ENCODE peak calls at places on chromosomes 1 and 21, in nine cellular contexts. I is A549, T is upper lobe of left lung, Y is ovary, D is tibial nerve, S is transverse colon, W is stomach, B is sigmoid colon, Z is GM12878. K is an unnamed sample.

GRCh38 chr1:236009857-236010256 is 55.0 kb downstream of the NID1 start:
- DNase-seq in I (no peak), T (no peak), Y (no peak), D (no peak), S (no peak), W (no peak), B (no peak), Z (no peak), K (no peak)

GRCh38 chr1:239718997-239719628 is 332.7 kb downstream of the CHRM3 start:
- DNase-seq in I (no peak), T (no peak), Y (no peak), D (no peak), S (no peak), W (no peak), B (no peak), Z (no peak), K (no peak)

GRCh38 chr1:243495442-243496172 is 239.8 kb downstream of the SDCCAG8 start:
- DNase-seq in I (no peak), T (peak), Y (no peak), D (no peak), S (no peak), W (no peak), B (peak), Z (no peak), K (no peak)

GRCh38 chr1:243730499-243731150 is 119.4 kb downstream of the AKT3 start:
- DNase-seq in I (no peak), T (peak), Y (no peak), D (no peak), S (no peak), W (peak), B (peak), Z (no peak), K (no peak)

GRCh38 chr1:231397882-231398671 is 24.0 kb downstream of the EGLN1 start:
- DNase-seq in I (no peak), T (no peak), Y (no peak), D (no peak), S (no peak), W (no peak), B (no peak), Z (no peak), K (no peak)

GRCh38 chr1:204544321-204544720 is 28.1 kb downstream of the MDM4 start:
- DNase-seq in I (no peak), T (no peak), Y (no peak), D (no peak), S (no peak), W (no peak), B (no peak), Z (no peak), K (no peak)

GRCh38 chr21:29647353-29647781 is 292.4 kb downstream of the GRIK1 start:
- DNase-seq in I (no peak), T (no peak), Y (no peak), D (no peak), S (no peak), W (no peak), B (no peak), Z (no peak), K (no peak)

GRCh38 chr1:39544327-39544726 is 32.3 kb downstream of the PABPC4 start:
- DNase-seq in I (no peak), T (no peak), Y (no peak), D (no peak), S (no peak), W (no peak), B (no peak), Z (no peak), K (no peak)

GRCh38 chr1:189356206-189356605 is 1121.5 kb downstream of the BRINP3 start:
- DNase-seq in I (no peak), T (no peak), Y (no peak), D (no peak), S (no peak), W (no peak), B (no peak), Z (no peak), K (no peak)

GRCh38 chr1:58434181-58434580 is 112.3 kb downstream of the OMA1 start:
- DNase-seq in I (no peak), T (no peak), Y (no peak), D (no peak), S (no peak), W (no peak), B (no peak), Z (no peak), K (no peak)

GRCh38 chr1:184906771-184907170 is 67.5 kb downstream of the NIBAN1 start:
- DNase-seq in I (no peak), T (no peak), Y (no peak), D (no peak), S (no peak), W (no peak), B (no peak), Z (no peak), K (no peak)

GRCh38 chr1:160711528-160712311 is at the start of gene CD48:
- DNase-seq in I (no peak), T (no peak), Y (no peak), D (no peak), S (no peak), W (no peak), B (no peak), Z (no peak), K (no peak)

GRCh38 chr1:53636621-53637171 is 102.3 kb downstream of the GLIS1 start:
- DNase-seq in I (no peak), T (no peak), Y (no peak), D (no peak), S (no peak), W (peak), B (peak), Z (no peak), K (no peak)

GRCh38 chr1:45018599-45019230 is 6.7 kb downstream of the UROD start:
- DNase-seq in I (peak), T (peak), Y (peak), D (no peak), S (peak), W (peak), B (no peak), Z (no peak), K (peak)

GRCh38 chr1:152167835-152168534 is 9.0 kb upstream of the RPTN start:
- DNase-seq in I (no peak), T (no peak), Y (no peak), D (no peak), S (no peak), W (no peak), B (no peak), Z (no peak), K (no peak)

GRCh38 chr1:246036175-246036574 is 470.9 kb downstream of the SMYD3 start:
- DNase-seq in I (no peak), T (no peak), Y (no peak), D (no peak), S (no peak), W (no peak), B (no peak), Z (no peak), K (no peak)

GRCh38 chr21:34319585-34319984 is 44.2 kb upstream of the KCNE2 start:
- DNase-seq in I (no peak), T (no peak), Y (no peak), D (no peak), S (no peak), W (no peak), B (no peak), Z (no peak), K (no peak)

GRCh38 chr1:168714012-168714411 is 15.0 kb downstream of the DPT start:
- DNase-seq in I (no peak), T (no peak), Y (no peak), D (no peak), S (peak), W (no peak), B (no peak), Z (no peak), K (no peak)

DNA sequence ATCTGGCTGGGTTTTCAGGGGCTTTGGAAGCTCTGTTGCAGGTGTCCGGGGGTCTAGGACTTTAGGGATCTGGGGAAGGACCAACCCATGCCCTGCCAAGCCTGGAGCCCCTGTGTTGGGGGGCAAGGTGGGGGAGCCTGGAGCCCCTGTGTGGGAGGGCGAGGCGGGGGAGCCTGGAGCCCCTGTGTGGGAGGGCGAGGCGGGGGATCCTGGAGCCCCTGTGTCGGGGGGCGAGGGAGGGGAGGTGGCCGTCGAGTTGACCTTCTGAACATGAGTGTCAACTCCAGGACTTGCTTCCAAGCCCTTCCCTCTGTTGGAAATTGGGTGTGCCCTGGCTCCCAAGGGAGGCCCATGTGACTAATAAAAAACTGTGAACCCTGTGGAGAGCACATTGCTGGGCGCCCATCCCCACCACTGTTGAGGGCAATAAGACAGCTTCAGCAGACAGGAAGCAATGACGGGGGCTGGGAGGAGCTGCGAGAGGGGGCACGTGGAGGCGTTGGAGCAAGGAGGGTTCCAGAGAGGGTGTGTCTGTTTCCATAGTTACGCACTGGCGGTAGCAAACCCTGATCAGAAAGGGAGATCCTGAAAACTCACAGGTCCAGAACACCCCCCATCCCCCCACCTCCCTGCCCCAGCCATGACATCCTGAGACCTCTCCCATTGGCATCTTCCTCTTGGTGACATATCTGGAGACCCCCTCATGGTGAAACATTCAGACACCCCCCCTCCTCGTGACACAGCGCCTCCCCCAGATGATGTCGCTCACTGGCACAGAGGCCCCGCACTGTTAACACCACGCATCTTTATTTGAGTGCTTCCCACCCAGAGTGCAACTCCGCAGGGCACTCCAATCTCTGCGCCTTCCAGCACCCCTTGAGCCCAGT is 8.4 kb downstream of the MYBPH start:
- DNase-seq in I (no peak), T (no peak), Y (no peak), D (no peak), S (peak), W (no peak), B (no peak), Z (no peak), K (no peak)
- TF ChIP-seq EP300 in I (no peak), T (no peak), Y (no peak), D (no peak), S (no peak), W (no peak), B (no peak), Z (no peak), K (no peak)

GRCh38 chr21:44946254-44947041 is 6.6 kb downstream of the SLX9 start:
- DNase-seq in I (no peak), T (no peak), Y (no peak), D (no peak), S (no peak), W (no peak), B (peak), Z (no peak), K (no peak)

GRCh38 chr21:44949161-44950015 is 9.6 kb downstream of the SLX9 start:
- DNase-seq in I (peak), T (no peak), Y (peak), D (peak), S (peak), W (peak), B (peak), Z (no peak), K (no peak)

GRCh38 chr21:44947930-44948331 is 8.1 kb downstream of the SLX9 start:
- DNase-seq in I (no peak), T (no peak), Y (no peak), D (no peak), S (no peak), W (no peak), B (peak), Z (no peak), K (no peak)

GRCh38 chr21:44948426-44949120 is 8.7 kb downstream of the SLX9 start:
- DNase-seq in I (no peak), T (no peak), Y (no peak), D (no peak), S (no peak), W (no peak), B (no peak), Z (no peak), K (no peak)

GRCh38 chr21:44947111-44947929 is 7.5 kb downstream of the SLX9 start:
- DNase-seq in I (no peak), T (no peak), Y (no peak), D (no peak), S (no peak), W (no peak), B (peak), Z (no peak), K (no peak)
- TF ChIP-seq EP300 in I (no peak), T (no peak), Y (no peak), D (no peak), S (no peak), W (no peak), B (no peak), Z (no peak), K (no peak)

GRCh38 chr21:14569026-14569425 is 22.9 kb upstream of the SAMSN1 start:
- DNase-seq in I (no peak), T (no peak), Y (no peak), D (no peak), S (no peak), W (no peak), B (no peak), Z (no peak), K (no peak)
- TF ChIP-seq EP300 in I (no peak), T (no peak), Y (no peak), D (no peak), S (no peak), W (no peak), B (no peak), Z (no peak), K (no peak)

DNA sequence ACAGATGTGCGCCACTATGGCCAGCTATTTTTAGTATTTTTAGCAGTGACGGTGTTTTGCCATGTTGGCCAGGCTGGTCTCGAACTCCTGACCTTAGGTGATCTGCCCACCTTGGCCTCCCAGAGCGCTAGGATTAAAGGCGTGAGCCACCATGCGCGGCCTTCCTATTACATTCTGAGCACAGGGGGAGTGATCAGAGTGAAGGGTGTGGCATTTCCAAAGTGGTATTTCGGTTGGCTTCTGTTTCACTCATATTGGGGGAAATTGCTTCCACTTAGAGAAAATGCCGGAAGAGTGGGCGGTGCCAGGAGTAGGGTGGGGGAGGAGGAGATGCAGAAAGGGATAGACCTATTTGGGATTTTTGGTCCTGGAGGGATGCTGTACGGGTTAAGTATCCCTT is 4.3 kb downstream of the PIK3CD start:
- DNase-seq in I (no peak), T (no peak), Y (no peak), D (no peak), S (no peak), W (no peak), B (no peak), Z (no peak), K (no peak)
- TF ChIP-seq EP300 in I (no peak), T (no peak), Y (no peak), D (no peak), S (no peak), W (no peak), B (no peak), Z (no peak), K (no peak)

DNA sequence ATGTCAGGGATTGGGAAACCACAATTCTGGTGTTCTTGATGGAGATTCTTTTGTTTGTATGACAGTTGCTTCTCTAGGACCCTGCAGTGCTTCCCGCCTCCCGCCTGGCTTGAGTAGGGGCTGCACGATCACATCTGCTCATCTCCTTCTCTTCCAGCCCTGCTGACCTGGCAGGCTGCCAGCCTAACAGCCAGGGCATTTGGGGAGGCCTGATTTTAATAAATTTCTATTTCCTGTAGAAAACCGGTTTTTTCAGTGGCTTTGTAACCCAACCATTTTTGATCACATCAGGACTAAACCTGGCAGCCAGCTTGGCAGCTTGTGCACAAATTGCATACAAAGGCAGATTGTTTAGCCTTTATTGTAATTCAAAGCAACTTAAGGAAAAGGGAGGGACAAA is 78.9 kb downstream of the UBE2U start:
- DNase-seq in I (no peak), T (no peak), Y (no peak), D (no peak), S (no peak), W (no peak), B (no peak), Z (no peak), K (no peak)
- TF ChIP-seq EP300 in I (no peak), T (no peak), Y (no peak), D (no peak), S (no peak), W (no peak), B (no peak), Z (no peak), K (no peak)

GRCh38 chr1:227447531-227447990 is 115.8 kb upstream of the ZNF678 start:
- DNase-seq in I (peak), T (peak), Y (peak), D (no peak), S (no peak), W (no peak), B (no peak), Z (no peak), K (no peak)
- TF ChIP-seq EP300 in I (no peak), T (no peak), Y (no peak), D (no peak), S (no peak), W (no peak), B (no peak), Z (no peak), K (no peak)

DNA sequence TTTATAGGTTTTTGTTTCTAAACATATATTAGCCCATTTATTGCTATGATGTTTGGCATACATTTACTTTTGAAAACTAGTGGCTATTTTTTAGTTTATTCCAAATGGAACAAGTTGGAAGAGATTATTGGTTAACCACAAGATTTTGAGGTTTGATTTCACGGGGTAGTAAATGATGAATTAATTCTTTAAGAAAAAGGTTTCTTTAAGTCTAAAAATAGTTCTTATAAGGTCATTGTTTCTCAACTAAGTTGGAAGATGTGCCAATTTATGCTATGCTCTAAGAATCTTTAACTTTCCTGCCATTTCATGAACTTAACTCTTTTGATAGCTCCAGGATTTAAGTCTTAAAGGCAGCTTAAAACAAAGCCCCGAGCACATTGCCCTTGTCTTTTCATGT is 183.8 kb downstream of the LMO4 start:
- DNase-seq in I (no peak), T (no peak), Y (no peak), D (no peak), S (no peak), W (no peak), B (no peak), Z (no peak), K (no peak)
- TF ChIP-seq EP300 in I (no peak), T (no peak), Y (no peak), D (no peak), S (no peak), W (no peak), B (no peak), Z (no peak), K (no peak)

DNA sequence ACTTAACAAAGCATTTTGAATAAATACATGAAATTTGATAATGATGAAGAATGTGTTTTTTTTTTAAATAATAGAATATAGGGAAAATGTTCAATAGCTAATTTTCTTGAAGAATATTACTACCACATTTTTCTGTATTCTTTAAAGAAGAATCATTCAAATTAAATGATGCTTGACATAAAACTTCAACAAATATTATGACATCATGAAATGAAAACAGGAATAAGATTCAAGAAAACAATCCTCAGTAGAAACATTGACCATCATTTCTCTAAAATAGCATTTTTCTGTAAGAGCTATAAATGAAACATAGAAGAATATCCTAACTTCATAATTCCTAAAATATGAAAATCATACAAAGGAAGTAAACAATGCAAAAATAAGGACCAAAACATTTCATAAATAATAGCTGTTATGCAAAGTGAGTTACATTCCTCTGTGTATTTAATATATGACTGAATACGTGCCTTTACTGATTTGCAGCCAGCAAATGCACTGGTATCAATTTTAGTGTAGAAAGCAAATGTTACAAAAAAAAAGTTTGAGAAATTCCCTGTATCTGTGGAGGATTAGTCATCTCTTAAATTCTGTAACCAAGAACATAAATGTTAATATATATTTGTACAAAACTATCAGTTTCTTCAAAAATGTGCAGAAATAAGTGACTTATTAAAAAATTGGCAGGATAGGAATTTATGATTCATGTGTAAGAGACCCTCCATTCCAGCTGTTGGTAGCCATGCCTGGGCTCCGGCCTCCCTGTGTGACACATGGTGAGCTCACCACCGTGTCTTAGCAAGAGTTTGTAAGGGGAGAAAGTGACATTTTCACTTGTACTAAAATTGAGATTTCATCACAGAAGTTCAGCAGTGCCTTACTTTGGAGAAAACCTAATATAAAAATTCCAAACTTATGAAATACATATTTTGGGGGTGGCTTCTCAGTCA is 15.0 kb upstream of the PTPN14 start:
- DNase-seq in I (peak), T (no peak), Y (no peak), D (no peak), S (no peak), W (no peak), B (no peak), Z (no peak), K (no peak)
- TF ChIP-seq EP300 in I (peak), T (no peak), Y (no peak), D (no peak), S (no peak), W (no peak), B (no peak), Z (no peak), K (no peak)

DNA sequence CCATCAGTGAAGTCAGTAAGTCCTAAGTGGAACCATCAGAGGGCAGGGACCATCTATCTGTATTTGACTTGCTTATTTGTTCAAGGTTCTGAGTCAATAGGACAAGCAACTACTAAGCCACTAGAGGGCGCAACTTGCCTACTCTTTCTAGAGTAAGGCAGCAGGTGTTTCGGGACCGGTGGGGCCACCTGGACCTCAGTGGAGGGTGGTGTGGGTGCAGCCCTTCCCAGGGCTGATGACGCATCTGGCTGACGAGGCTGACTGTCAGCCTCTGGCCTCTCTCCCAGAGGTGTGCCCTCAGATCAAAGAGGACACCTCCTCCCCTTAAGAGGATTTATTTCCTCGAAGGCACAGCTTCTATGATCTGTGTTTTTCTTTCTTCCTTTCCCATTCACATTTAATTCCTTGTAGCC is 6.6 kb downstream of the CBR3 start:
- DNase-seq in I (peak), T (peak), Y (peak), D (peak), S (peak), W (peak), B (peak), Z (peak), K (no peak)
- TF ChIP-seq EP300 in I (no peak), T (no peak), Y (no peak), D (peak), S (no peak), W (no peak), B (no peak), Z (no peak), K (no peak)